ENCODE peak calls at places on chromosomes 12 and 14, in four cellular contexts. H, P, U and D are unnamed samples.

GRCh38 chr12:115617391-115617790 is 660.1 kb downstream of the MED13L start:
- DNase-seq in P (no peak), U (no peak), H (no peak), D (peak; percentile 44)

GRCh38 chr12:9760699-9761406 is at the start of gene CD69:
- DNase-seq in H (peak; percentile 95), U (no peak), P (no peak), D (no peak)

GRCh38 chr12:84506317-84506716 is 406.3 kb downstream of the SLC6A15 start:
- DNase-seq in U (no peak), P (no peak), H (no peak), D (no peak)

GRCh38 chr12:53481957-53482586 is 17.2 kb downstream of the MAP3K12 start:
- DNase-seq in H (no peak), U (peak; percentile 49), P (no peak), D (no peak)

GRCh38 chr14:53539489-53540126 is 386.5 kb upstream of the DDHD1 start:
- DNase-seq in U (peak; percentile 73), P (peak; percentile 70), H (peak; percentile 41), D (peak; percentile 33)

GRCh38 chr12:114665411-114666181 is 18.4 kb downstream of the TBX3 start:
- DNase-seq in U (no peak), H (no peak), P (no peak), D (no peak)

GRCh38 chr12:15220961-15221885 is at the start of gene RERG:
- DNase-seq in P (peak; percentile 67), U (peak; percentile 44), H (peak; percentile 5), D (peak; percentile 20)

GRCh38 chr12:94427520-94428381 is 31.9 kb downstream of the CEP83 start:
- DNase-seq in U (no peak), P (no peak), H (peak; percentile 43), D (no peak)

GRCh38 chr12:109139791-109140190 is 23.4 kb downstream of the ACACB start:
- DNase-seq in P (no peak), H (no peak), U (no peak), D (no peak)

GRCh38 chr12:12992418-12993175 is 7.5 kb downstream of the HEBP1 start:
- DNase-seq in H (no peak), P (no peak), U (peak; percentile 43), D (peak; percentile 13)

GRCh38 chr12:14768823-14769405 is 34.4 kb downstream of the WBP11 start:
- DNase-seq in U (no peak), P (no peak), H (peak; percentile 30), D (no peak)

GRCh38 chr14:70721542-70721941 is 79.8 kb downstream of the TTC9 start:
- DNase-seq in H (no peak), P (no peak), U (peak; percentile 40), D (no peak)

GRCh38 chr12:13205809-13206559 is 9.5 kb downstream of the EMP1 start:
- DNase-seq in H (no peak), P (no peak), U (no peak), D (no peak)

GRCh38 chr12:33429468-33429867 is 10.2 kb downstream of the SYT10 start:
- DNase-seq in H (no peak), U (no peak), P (no peak), D (no peak)

GRCh38 chr14:67944605-67945004 is 125.0 kb downstream of the RAD51B start:
- DNase-seq in U (no peak), P (no peak), H (no peak), D (no peak)

GRCh38 chr14:75205586-75205985 is 29.2 kb upstream of the TMED10 start:
- DNase-seq in U (no peak), P (no peak), H (no peak), D (no peak)

GRCh38 chr14:85217412-85217811 is 312.5 kb upstream of the FLRT2 start:
- DNase-seq in U (no peak), H (no peak), P (no peak), D (no peak)

GRCh38 chr14:71309756-71310155 is 402.5 kb downstream of the PCNX1 start:
- DNase-seq in P (no peak), U (no peak), H (no peak), D (no peak)

GRCh38 chr12:46983959-46984833 is 95.2 kb upstream of the PCED1B start:
- DNase-seq in P (no peak), U (peak; percentile 51), H (peak; percentile 2), D (no peak)

GRCh38 chr12:10136637-10137205 is 6.7 kb upstream of the CLEC7A start:
- DNase-seq in P (no peak), H (no peak), U (peak; percentile 4), D (no peak)

GRCh38 chr14:20998674-20999366 is at the start of gene SLC39A2:
- DNase-seq in P (no peak), U (no peak), H (no peak), D (peak; percentile 24)

GRCh38 chr14:93160353-93160801 is 24.3 kb downstream of the MOAP1 start:
- DNase-seq in U (no peak), H (no peak), P (no peak), D (peak; percentile 49)

GRCh38 chr12:41605528-41606295 is 417.6 kb downstream of the PDZRN4 start:
- DNase-seq in H (no peak), P (no peak), U (no peak), D (no peak)

GRCh38 chr14:44649056-44649455 is 142.0 kb upstream of the FSCB start:
- DNase-seq in U (no peak), H (no peak), P (no peak), D (no peak)

GRCh38 chr14:99879401-99880295 is 86.4 kb downstream of the EML1 start:
- DNase-seq in H (no peak), U (no peak), P (no peak), D (no peak)

GRCh38 chr12:107288414-107289125 is 195.2 kb upstream of the CRY1 start:
- DNase-seq in H (no peak), U (no peak), P (no peak), D (no peak)

GRCh38 chr12:112855375-112855774 is 51.4 kb upstream of the OAS1 start:
- DNase-seq in P (no peak), H (no peak), U (peak; percentile 15), D (no peak)

GRCh38 chr14:102986810-102987579 is 64.5 kb downstream of the AMN start:
- DNase-seq in U (peak; percentile 6), P (no peak), H (no peak), D (no peak)

GRCh38 chr12:94262228-94263010 is 114.0 kb downstream of the PLXNC1 start:
- DNase-seq in U (no peak), P (no peak), H (no peak), D (peak; percentile 63)

GRCh38 chr12:27012239-27012981 is 1.8 kb downstream of the TM7SF3 start:
- DNase-seq in H (no peak), P (no peak), U (peak; percentile 41), D (no peak)

GRCh38 chr12:13173537-13173936 is 23.0 kb upstream of the EMP1 start:
- DNase-seq in P (no peak), H (peak; percentile 80), U (no peak), D (no peak)

GRCh38 chr12:76356094-76356493 is 7.9 kb upstream of the BBS10 start:
- DNase-seq in P (no peak), H (no peak), U (peak; percentile 7), D (no peak)

GRCh38 chr12:76366163-76366562 is 17.9 kb upstream of the BBS10 start:
- DNase-seq in U (no peak), P (no peak), H (no peak), D (no peak)

GRCh38 chr12:76360316-76360715 is 12.1 kb upstream of the BBS10 start:
- DNase-seq in H (no peak), U (no peak), P (no peak), D (no peak)
- TF ChIP-seq BRCA1 in H (no peak), U (no peak), P (no peak), D (no peak)

GRCh38 chr12:50200507-50201273 is 33.5 kb upstream of the CERS5 start:
- DNase-seq in P (no peak), H (no peak), U (no peak), D (no peak)

GRCh38 chr12:50195832-50196231 is 28.7 kb upstream of the CERS5 start:
- DNase-seq in P (no peak), H (no peak), U (no peak), D (no peak)

GRCh38 chr12:50197297-50197727 is 30.1 kb upstream of the CERS5 start:
- DNase-seq in H (no peak), U (no peak), P (no peak), D (no peak)

GRCh38 chr12:50196537-50196936 is 29.4 kb upstream of the CERS5 start:
- DNase-seq in P (no peak), U (no peak), H (no peak), D (no peak)

GRCh38 chr12:50198829-50199228 is 31.7 kb upstream of the CERS5 start:
- DNase-seq in H (no peak), P (no peak), U (no peak), D (no peak)
- TF ChIP-seq BRCA1 in H (no peak), P (no peak), U (no peak), D (no peak)

GRCh38 chr12:92417343-92417742 is 271.7 kb upstream of the BTG1 start:
- DNase-seq in P (no peak), H (no peak), U (no peak), D (no peak)
- TF ChIP-seq BRCA1 in P (no peak), H (no peak), U (no peak), D (no peak)

GRCh38 chr14:69106451-69106850 is 46.5 kb downstream of the DCAF5 start:
- DNase-seq in P (no peak), U (no peak), H (no peak), D (no peak)

GRCh38 chr14:69105326-69105725 is 47.6 kb downstream of the DCAF5 start:
- DNase-seq in H (no peak), P (no peak), U (no peak), D (no peak)

GRCh38 chr14:69097974-69098373 is 54.9 kb downstream of the DCAF5 start:
- DNase-seq in H (no peak), U (no peak), P (no peak), D (no peak)

GRCh38 chr14:69096766-69097475 is 56.0 kb downstream of the DCAF5 start:
- DNase-seq in U (no peak), P (no peak), H (no peak), D (no peak)

GRCh38 chr14:69101331-69101826 is 51.5 kb downstream of the DCAF5 start:
- DNase-seq in H (no peak), U (no peak), P (no peak), D (peak; percentile 37)
- TF ChIP-seq BRCA1 in H (no peak), U (no peak), P (no peak), D (no peak)